ENCODE peak calls at places on chromosome 1, in ten cellular contexts. D is esophagus muscularis mucosa, W is nucleus accumbens, C is neural crest cell, H is iPS-NIHi11, M is GM12864, Q is T1000, O is HS-5, U is hypothalamus, E is germinal center. F is an unnamed sample.

GRCh38 chr1:235083589-235084323 is 44.9 kb downstream of the TOMM20 start:
- DNase-seq in C (peak), H (peak), U (peak), W (peak), E (peak), O (no peak), Q (peak), M (peak), D (peak), F (peak)

GRCh38 chr1:8276173-8276914 is 41.6 kb upstream of the SLC45A1 start:
- DNase-seq in M (peak), H (no peak), E (no peak), Q (no peak), D (no peak), C (no peak), U (no peak), O (no peak), W (no peak), F (no peak)

GRCh38 chr1:94986783-94987182 is 59.9 kb upstream of the CNN3 start:
- DNase-seq in H (no peak), U (no peak), W (no peak), M (no peak), E (no peak), C (no peak), D (no peak), Q (no peak), O (no peak), F (no peak)

GRCh38 chr1:61654067-61654466 is 70.9 kb downstream of the TM2D1 start:
- DNase-seq in E (no peak), H (no peak), M (no peak), O (no peak), U (no peak), D (no peak), W (no peak), Q (no peak), C (no peak), F (no peak)

GRCh38 chr1:107964397-107965111 is 426 bp downstream of the VAV3 start:
- DNase-seq in Q (no peak), M (no peak), E (peak), C (no peak), O (no peak), H (peak), W (no peak), D (no peak), U (peak), F (no peak)

GRCh38 chr1:204649756-204650155 is 35.8 kb downstream of the LRRN2 start:
- DNase-seq in E (no peak), O (no peak), D (no peak), C (no peak), Q (no peak), H (no peak), U (no peak), M (no peak), W (no peak), F (no peak)

GRCh38 chr1:21100496-21100895 is 76.2 kb downstream of the EIF4G3 start:
- DNase-seq in E (no peak), W (no peak), Q (no peak), U (no peak), C (no peak), H (peak), M (no peak), D (no peak), O (no peak), F (no peak)

GRCh38 chr1:235919797-235920475 is 53.2 kb upstream of the LYST start:
- DNase-seq in D (no peak), H (peak), E (no peak), O (peak), C (no peak), U (no peak), Q (peak), M (no peak), W (no peak), F (no peak)

GRCh38 chr1:43274125-43274803 is 4.5 kb downstream of the TMEM125 start:
- DNase-seq in C (no peak), U (no peak), W (no peak), M (no peak), H (no peak), Q (no peak), O (peak), D (no peak), E (no peak), F (no peak)

GRCh38 chr1:72075411-72075810 is 206.9 kb downstream of the NEGR1 start:
- DNase-seq in C (no peak), W (no peak), H (no peak), O (no peak), D (no peak), Q (no peak), M (no peak), E (no peak), U (no peak), F (no peak)

GRCh38 chr1:27141266-27142003 is 13.5 kb downstream of the SLC9A1 start:
- DNase-seq in H (peak), M (no peak), D (no peak), C (no peak), W (no peak), Q (no peak), O (no peak), U (no peak), E (no peak), F (no peak)

GRCh38 chr1:229130028-229130668 is 140.8 kb upstream of the RAB4A start:
- DNase-seq in U (no peak), C (no peak), W (no peak), D (no peak), Q (no peak), E (no peak), H (no peak), M (no peak), O (no peak), F (no peak)

GRCh38 chr1:8031176-8031785 is 5.2 kb upstream of the ERRFI1 start:
- DNase-seq in Q (no peak), C (no peak), D (no peak), H (no peak), E (peak), W (no peak), O (no peak), M (no peak), U (no peak), F (peak)

GRCh38 chr1:156448134-156448967 is 52.2 kb downstream of the MEF2D start:
- DNase-seq in H (no peak), C (no peak), D (no peak), U (no peak), W (no peak), E (no peak), M (no peak), O (no peak), Q (no peak), F (no peak)

GRCh38 chr1:232655041-232655745 is 25.3 kb upstream of the SIPA1L2 start:
- DNase-seq in D (no peak), U (no peak), M (peak), H (no peak), Q (no peak), C (no peak), E (no peak), W (no peak), O (no peak), F (no peak)

GRCh38 chr1:43065191-43065590 is 106.5 kb upstream of the SLC2A1 start:
- DNase-seq in O (no peak), D (no peak), Q (no peak), W (no peak), M (no peak), H (no peak), E (no peak), U (no peak), C (no peak), F (no peak)

GRCh38 chr1:72284398-72285073 is 2.2 kb upstream of the NEGR1 start:
- DNase-seq in M (no peak), C (peak), Q (peak), E (no peak), O (peak), H (peak), D (no peak), U (peak), W (peak), F (peak)

GRCh38 chr1:201444792-201445191 is 23.3 kb upstream of the TNNI1 start:
- DNase-seq in M (no peak), E (no peak), H (no peak), U (no peak), O (no peak), Q (no peak), W (no peak), D (no peak), C (no peak), F (no peak)

GRCh38 chr1:43388021-43388575 is 1.5 kb downstream of the MED8 start:
- DNase-seq in E (no peak), Q (no peak), O (no peak), M (no peak), H (no peak), C (no peak), U (no peak), D (no peak), W (no peak), F (no peak)

GRCh38 chr1:64687725-64688285 is 57.1 kb upstream of the RAVER2 start:
- DNase-seq in Q (no peak), H (no peak), M (no peak), O (no peak), W (no peak), C (no peak), D (no peak), U (peak), E (no peak), F (no peak)

GRCh38 chr1:16321176-16321867 is 31.0 kb downstream of the FBXO42 start:
- DNase-seq in M (no peak), U (no peak), H (no peak), W (no peak), E (no peak), O (no peak), D (no peak), Q (no peak), C (no peak), F (no peak)